ENCODE peak calls at places on chromosome 16, in nine cellular contexts. Y is stimulated activated CD4-positive, alpha-beta T cell treated with anti-CD3 and anti-CD28 coated beads, Interleukin-1b, Interleukin-23, amount 100 ng/mL, for 48 hours; G is EH; D is left colon; N is Caki2; M is fibroblast of pulmonary artery; U is GM12865; C is dorsolateral prefrontal cortex; S is kidney glomerular epithelial cell. V is an unnamed sample.

GRCh38 chr16:50282955-50283631 is 16.7 kb downstream of the ADCY7 start:
- DNase-seq in Y (no peak), G (no peak), D (no peak), N (no peak), M (no peak), U (no peak), C (no peak), S (no peak), V (no peak)

GRCh38 chr16:58024673-58025350 is 742 bp upstream of the MMP15 start:
- DNase-seq in Y (no peak), G (peak; percentile 13), D (peak; percentile 96), N (no peak), M (no peak), U (peak; percentile 24), C (no peak), S (no peak), V (no peak)

GRCh38 chr16:87731607-87732006 is 34.2 kb downstream of the KLHDC4 start:
- DNase-seq in Y (no peak), G (no peak), D (no peak), N (no peak), M (no peak), U (no peak), C (no peak), S (no peak), V (no peak)

GRCh38 chr16:86396918-86397317 is 113.4 kb upstream of the FOXF1 start:
- DNase-seq in Y (no peak), G (peak; percentile 97), D (peak; percentile 75), N (peak; percentile 64), M (peak; percentile 72), U (no peak), C (no peak), S (peak; percentile 20), V (peak; percentile 50)

GRCh38 chr16:68091604-68092261 is 6.6 kb downstream of the NFATC3 start:
- DNase-seq in Y (no peak), G (peak; percentile 70), D (no peak), N (peak; percentile 65), M (peak; percentile 78), U (no peak), C (no peak), S (peak; percentile 72), V (no peak)

GRCh38 chr16:74448990-74449389 is 27.7 kb upstream of the CLEC18B start:
- DNase-seq in Y (no peak), G (peak; percentile 98), D (peak; percentile 68), N (peak; percentile 73), M (peak; percentile 97), U (no peak), C (no peak), S (peak; percentile 72), V (peak; percentile 14)

GRCh38 chr16:87829123-87829980 is 40.0 kb downstream of the SLC7A5 start:
- DNase-seq in Y (no peak), G (no peak), D (no peak), N (no peak), M (no peak), U (no peak), C (no peak), S (no peak), V (no peak)

GRCh38 chr16:28326881-28327610 is 34.7 kb downstream of the SBK1 start:
- DNase-seq in Y (peak; percentile 69), G (peak; percentile 52), D (no peak), N (peak; percentile 27), M (peak; percentile 54), U (peak; percentile 82), C (peak; percentile 50), S (peak; percentile 5), V (peak; percentile 52)

GRCh38 chr16:78556421-78556820 is 457.0 kb downstream of the WWOX start:
- DNase-seq in Y (no peak), G (no peak), D (no peak), N (no peak), M (no peak), U (no peak), C (no peak), S (no peak), V (no peak)

GRCh38 chr16:83105279-83106077 is 478.7 kb downstream of the CDH13 start:
- DNase-seq in Y (no peak), G (no peak), D (no peak), N (no peak), M (no peak), U (no peak), C (no peak), S (no peak), V (no peak)

GRCh38 chr16:14301150-14302030 is 230.3 kb downstream of the MRTFB start:
- DNase-seq in Y (no peak), G (peak; percentile 47), D (peak; percentile 31), N (peak; percentile 59), M (no peak), U (peak; percentile 57), C (no peak), S (peak; percentile 7), V (no peak)

GRCh38 chr16:17972460-17972943 is 364.0 kb downstream of the NPIPA8 start:
- DNase-seq in Y (no peak), G (peak; percentile 1), D (no peak), N (no peak), M (no peak), U (no peak), C (no peak), S (no peak), V (no peak)

GRCh38 chr16:89117975-89118289 is 24.3 kb downstream of the ACSF3 start:
- DNase-seq in Y (no peak), G (no peak), D (no peak), N (no peak), M (no peak), U (no peak), C (no peak), S (no peak), V (no peak)

GRCh38 chr16:3858809-3859208 is 21.7 kb downstream of the CREBBP start:
- DNase-seq in Y (no peak), G (no peak), D (no peak), N (no peak), M (no peak), U (no peak), C (no peak), S (no peak), V (no peak)

GRCh38 chr16:3654249-3654991 is at the start of gene DNASE1:
- DNase-seq in Y (peak; percentile 59), G (peak; percentile 65), D (peak; percentile 80), N (peak; percentile 54), M (peak; percentile 67), U (peak; percentile 81), C (no peak), S (no peak), V (peak; percentile 49)

GRCh38 chr16:48611329-48612137 is 1.6 kb upstream of the N4BP1 start:
- DNase-seq in Y (peak; percentile 87), G (no peak), D (peak; percentile 59), N (no peak), M (no peak), U (peak; percentile 83), C (no peak), S (no peak), V (no peak)

GRCh38 chr16:70778901-70779309 is 22.1 kb downstream of the VAC14 start:
- DNase-seq in Y (no peak), G (peak; percentile 91), D (no peak), N (peak; percentile 63), M (peak; percentile 88), U (no peak), C (no peak), S (peak; percentile 42), V (no peak)

GRCh38 chr16:4261557-4262172 is 11.2 kb downstream of the TFAP4 start:
- DNase-seq in Y (peak; percentile 40), G (no peak), D (peak; percentile 39), N (no peak), M (peak; percentile 27), U (peak; percentile 26), C (no peak), S (no peak), V (no peak)

GRCh38 chr16:57235128-57236092 is 9.6 kb upstream of the ARL2BP start:
- DNase-seq in Y (peak; percentile 80), G (peak; percentile 82), D (no peak), N (peak; percentile 41), M (peak; percentile 36), U (peak; percentile 44), C (no peak), S (peak; percentile 7), V (no peak)

GRCh38 chr16:68083861-68084503 is 1.2 kb upstream of the NFATC3 start:
- DNase-seq in Y (no peak), G (peak; percentile 79), D (no peak), N (no peak), M (no peak), U (no peak), C (no peak), S (no peak), V (no peak)

GRCh38 chr16:89093602-89094251 is at the start of gene ACSF3:
- DNase-seq in Y (peak; percentile 69), G (peak; percentile 63), D (no peak), N (peak; percentile 45), M (peak; percentile 53), U (peak; percentile 84), C (peak; percentile 71), S (peak; percentile 15), V (peak; percentile 35)

V was measured in COLO829.